ENCODE peak calls at places on chromosomes 12 and 14, in ten cellular contexts. T is GM06990; C is heart right ventricle; Q is occipital lobe; L is D341Med; M is astrocyte of the spinal cord; I is activated CD8-positive, alpha-beta T cell treated with anti-CD3 and anti-CD28 coated beads for 36 hours; N is HT1080; A is activated naive CD4-positive, alpha-beta T cell; P is WTC11. J is an unnamed sample.

GRCh38 chr12:96448287-96448686 is 41.1 kb upstream of the CFAP54 start:
- DNase-seq in T (no peak), C (no peak), Q (no peak), L (no peak), M (peak), I (no peak), N (peak), A (no peak), P (no peak), J (no peak)

GRCh38 chr12:127355061-127355820 is 911.7 kb upstream of the TMEM132C start:
- DNase-seq in T (no peak), C (no peak), Q (no peak), L (no peak), M (peak), I (no peak), N (peak), A (no peak), P (no peak), J (no peak)

GRCh38 chr14:24178399-24179178 is 6.7 kb downstream of the REC8 start:
- DNase-seq in T (no peak), C (no peak), Q (no peak), L (no peak), M (no peak), I (no peak), N (no peak), A (no peak), P (no peak), J (no peak)

GRCh38 chr14:99261916-99262787 is 9.8 kb downstream of the BCL11B start:
- DNase-seq in T (no peak), C (no peak), Q (no peak), L (no peak), M (no peak), I (peak), N (no peak), A (no peak), P (no peak), J (no peak)

GRCh38 chr12:119088917-119089667 is 89.6 kb upstream of the HSPB8 start:
- DNase-seq in T (no peak), C (no peak), Q (no peak), L (no peak), M (no peak), I (no peak), N (no peak), A (no peak), P (peak), J (no peak)

GRCh38 chr14:66085662-66086061 is 400.5 kb upstream of the CCDC196 start:
- DNase-seq in T (no peak), C (no peak), Q (no peak), L (no peak), M (no peak), I (no peak), N (no peak), A (no peak), P (no peak), J (no peak)

GRCh38 chr12:85057370-85057963 is 21.3 kb downstream of the LRRIQ1 start:
- DNase-seq in T (no peak), C (no peak), Q (no peak), L (peak), M (peak), I (peak), N (peak), A (no peak), P (peak), J (no peak)

GRCh38 chr14:22781606-22782000 is 15.1 kb downstream of the OXA1L start:
- DNase-seq in T (no peak), C (no peak), Q (no peak), L (no peak), M (peak), I (no peak), N (peak), A (no peak), P (no peak), J (no peak)

GRCh38 chr12:97556201-97556824 is 93.7 kb downstream of the RMST start:
- DNase-seq in T (no peak), C (peak), Q (no peak), L (no peak), M (peak), I (no peak), N (peak), A (no peak), P (no peak), J (no peak)

GRCh38 chr12:23503544-23503943 is 445.9 kb downstream of the SOX5 start:
- DNase-seq in T (no peak), C (no peak), Q (no peak), L (no peak), M (no peak), I (no peak), N (no peak), A (no peak), P (no peak), J (no peak)

GRCh38 chr12:53380797-53381738 is 1.1 kb downstream of the SP1 start:
- DNase-seq in T (no peak), C (no peak), Q (no peak), L (no peak), M (peak), I (peak), N (peak), A (no peak), P (peak), J (no peak)

GRCh38 chr12:31524791-31525495 is 66.0 kb downstream of the DENND5B start:
- DNase-seq in T (peak), C (no peak), Q (no peak), L (no peak), M (peak), I (no peak), N (peak), A (no peak), P (no peak), J (no peak)

GRCh38 chr14:78904094-78904493 is 733.9 kb downstream of the NRXN3 start:
- DNase-seq in T (no peak), C (no peak), Q (no peak), L (no peak), M (no peak), I (no peak), N (no peak), A (no peak), P (no peak), J (no peak)

GRCh38 chr12:92290016-92290685 is 144.5 kb upstream of the BTG1 start:
- DNase-seq in T (no peak), C (no peak), Q (no peak), L (no peak), M (peak), I (no peak), N (peak), A (no peak), P (no peak), J (no peak)

GRCh38 chr12:75571204-75571603 is 59.8 kb upstream of the KRR1 start:
- DNase-seq in T (no peak), C (no peak), Q (no peak), L (no peak), M (no peak), I (no peak), N (no peak), A (no peak), P (no peak), J (no peak)

GRCh38 chr14:38964630-38965029 is 138.4 kb downstream of the SEC23A start:
- DNase-seq in T (no peak), C (no peak), Q (no peak), L (no peak), M (peak), I (no peak), N (no peak), A (no peak), P (no peak), J (no peak)

GRCh38 chr12:88684610-88685009 is 104.3 kb upstream of the KITLG start:
- DNase-seq in T (no peak), C (no peak), Q (no peak), L (no peak), M (no peak), I (no peak), N (no peak), A (no peak), P (no peak), J (no peak)

GRCh38 chr14:51398898-51399297 is 158.9 kb downstream of the TMX1 start:
- DNase-seq in T (no peak), C (no peak), Q (no peak), L (no peak), M (peak), I (no peak), N (peak), A (no peak), P (no peak), J (no peak)

GRCh38 chr14:22994762-22995275 is 12.5 kb upstream of the AJUBA start:
- DNase-seq in T (no peak), C (no peak), Q (no peak), L (peak), M (peak), I (peak), N (peak), A (no peak), P (peak), J (peak)

GRCh38 chr14:61749867-61750266 is 12.4 kb upstream of the SNAPC1 start:
- DNase-seq in T (no peak), C (no peak), Q (no peak), L (no peak), M (peak), I (no peak), N (no peak), A (no peak), P (no peak), J (no peak)

GRCh38 chr14:32190713-32191112 is 11.1 kb upstream of the RNU6-7 start:
- DNase-seq in T (no peak), C (no peak), Q (no peak), L (no peak), M (no peak), I (no peak), N (peak), A (no peak), P (no peak), J (no peak)